ENCODE peak calls at places on chromosomes 3 and 15, in seven cellular contexts. One of them, this sample, is unnamed. For H3K36me3, the result is how much of the 10 kb centered on the place peaks cover.

GRCh38 chr3:55446860-55447259 is 40.2 kb downstream of the WNT5A start:
- DNase-seq in PC-9: no peak
- DNase-seq in Karpas-422: no peak
- DNase-seq in endodermal cell: no peak
- DNase-seq in suprapubic skin: no peak
- DNase-seq in sigmoid colon: no peak
- DNase-seq in aorta: no peak
- DNase-seq in this sample: no peak

GRCh38 chr15:55791576-55792400 is 48.8 kb upstream of the PRTG start:
- DNase-seq in PC-9: peak
- DNase-seq in Karpas-422: no peak
- DNase-seq in endodermal cell: no peak
- DNase-seq in suprapubic skin: no peak
- DNase-seq in sigmoid colon: no peak
- DNase-seq in aorta: no peak
- DNase-seq in this sample: peak

GRCh38 chr15:42591238-42591936 is 16.0 kb downstream of the STARD9 start:
- DNase-seq in PC-9: no peak
- DNase-seq in Karpas-422: no peak
- DNase-seq in endodermal cell: no peak
- DNase-seq in suprapubic skin: no peak
- DNase-seq in sigmoid colon: no peak
- DNase-seq in aorta: no peak
- DNase-seq in this sample: no peak

GRCh38 chr3:183254816-183255730 is 2.0 kb downstream of the B3GNT5 start:
- DNase-seq in PC-9: peak
- DNase-seq in Karpas-422: no peak
- DNase-seq in endodermal cell: no peak
- DNase-seq in suprapubic skin: no peak
- DNase-seq in sigmoid colon: peak
- DNase-seq in aorta: no peak
- DNase-seq in this sample: no peak

GRCh38 chr3:36944012-36944640 is 728 bp downstream of the TRANK1 start:
- DNase-seq in PC-9: peak
- DNase-seq in Karpas-422: peak
- DNase-seq in endodermal cell: peak
- DNase-seq in suprapubic skin: peak
- DNase-seq in sigmoid colon: peak
- DNase-seq in aorta: peak
- DNase-seq in this sample: peak

GRCh38 chr3:134077649-134078081 is 47.9 kb upstream of the SLCO2A1 start:
- DNase-seq in PC-9: no peak
- DNase-seq in Karpas-422: no peak
- DNase-seq in endodermal cell: peak
- DNase-seq in suprapubic skin: peak
- DNase-seq in sigmoid colon: no peak
- DNase-seq in aorta: peak
- DNase-seq in this sample: peak

GRCh38 chr15:38391186-38391585 is 62.7 kb upstream of the FAM98B start:
- DNase-seq in PC-9: no peak
- DNase-seq in Karpas-422: no peak
- DNase-seq in endodermal cell: no peak
- DNase-seq in suprapubic skin: no peak
- DNase-seq in sigmoid colon: no peak
- DNase-seq in aorta: no peak
- DNase-seq in this sample: no peak

GRCh38 chr3:106457278-106458210 is 588.7 kb upstream of the CBLB start:
- DNase-seq in PC-9: peak
- DNase-seq in Karpas-422: no peak
- DNase-seq in endodermal cell: peak
- DNase-seq in suprapubic skin: no peak
- DNase-seq in sigmoid colon: no peak
- DNase-seq in aorta: no peak
- DNase-seq in this sample: peak

GRCh38 chr15:83030021-83030420 is 18.6 kb upstream of the C15orf40 start:
- DNase-seq in PC-9: no peak
- DNase-seq in Karpas-422: no peak
- DNase-seq in endodermal cell: no peak
- DNase-seq in suprapubic skin: no peak
- DNase-seq in sigmoid colon: no peak
- DNase-seq in aorta: no peak
- DNase-seq in this sample: no peak

GRCh38 chr3:120554727-120555660 is 41.1 kb upstream of the NDUFB4 start:
- DNase-seq in PC-9: no peak
- DNase-seq in Karpas-422: no peak
- DNase-seq in endodermal cell: no peak
- DNase-seq in suprapubic skin: no peak
- DNase-seq in sigmoid colon: peak
- DNase-seq in aorta: no peak
- DNase-seq in this sample: peak

GRCh38 chr3:102170545-102170944 is 264.3 kb upstream of the ZPLD1 start:
- DNase-seq in PC-9: no peak
- DNase-seq in Karpas-422: no peak
- DNase-seq in endodermal cell: no peak
- DNase-seq in suprapubic skin: no peak
- DNase-seq in sigmoid colon: no peak
- DNase-seq in aorta: no peak
- DNase-seq in this sample: no peak

GRCh38 chr3:37898424-37898823 is 36.7 kb downstream of the CTDSPL start:
- DNase-seq in PC-9: no peak
- DNase-seq in Karpas-422: no peak
- DNase-seq in endodermal cell: no peak
- DNase-seq in suprapubic skin: no peak
- DNase-seq in sigmoid colon: no peak
- DNase-seq in aorta: no peak
- DNase-seq in this sample: no peak

GRCh38 chr3:157333551-157333991 is 103.1 kb upstream of the PTX3 start:
- DNase-seq in PC-9: no peak
- DNase-seq in Karpas-422: no peak
- DNase-seq in endodermal cell: no peak
- DNase-seq in suprapubic skin: no peak
- DNase-seq in sigmoid colon: no peak
- DNase-seq in aorta: no peak
- DNase-seq in this sample: peak

GRCh38 chr3:79257811-79258210 is 510.0 kb downstream of the ROBO1 start:
- DNase-seq in PC-9: no peak
- DNase-seq in Karpas-422: no peak
- DNase-seq in endodermal cell: no peak
- DNase-seq in suprapubic skin: no peak
- DNase-seq in sigmoid colon: no peak
- DNase-seq in aorta: no peak
- DNase-seq in this sample: no peak

GRCh38 chr3:72013104-72013503 is 228.2 kb upstream of the PROK2 start:
- DNase-seq in PC-9: no peak
- DNase-seq in Karpas-422: no peak
- DNase-seq in endodermal cell: no peak
- DNase-seq in suprapubic skin: no peak
- DNase-seq in sigmoid colon: no peak
- DNase-seq in aorta: no peak
- DNase-seq in this sample: no peak

GRCh38 chr3:129304141-129304540 is 25.5 kb downstream of the HMCES start:
- DNase-seq in PC-9: no peak
- DNase-seq in Karpas-422: no peak
- DNase-seq in endodermal cell: no peak
- DNase-seq in suprapubic skin: no peak
- DNase-seq in sigmoid colon: no peak
- DNase-seq in aorta: no peak
- DNase-seq in this sample: no peak

GRCh38 chr3:181694805-181695660 is 16.7 kb upstream of the SOX2 start:
- DNase-seq in PC-9: peak
- DNase-seq in Karpas-422: no peak
- DNase-seq in endodermal cell: peak
- DNase-seq in suprapubic skin: no peak
- DNase-seq in sigmoid colon: peak
- DNase-seq in aorta: peak
- DNase-seq in this sample: no peak
- H3K4me3 ChIP-seq in PC-9: peak
- H3K4me3 ChIP-seq in Karpas-422: no peak
- H3K4me3 ChIP-seq in endodermal cell: peak
- H3K4me3 ChIP-seq in suprapubic skin: peak
- H3K4me3 ChIP-seq in sigmoid colon: peak
- H3K4me3 ChIP-seq in aorta: peak
- H3K4me3 ChIP-seq in this sample: no peak

GRCh38 chr15:73946046-73946678 is 19.9 kb downstream of the LOXL1 start:
- DNase-seq in PC-9: no peak
- DNase-seq in Karpas-422: no peak
- DNase-seq in endodermal cell: no peak
- DNase-seq in suprapubic skin: no peak
- DNase-seq in sigmoid colon: no peak
- DNase-seq in aorta: peak
- DNase-seq in this sample: no peak

GRCh38 chr15:73945109-73945508 is 18.8 kb downstream of the LOXL1 start:
- DNase-seq in PC-9: no peak
- DNase-seq in Karpas-422: no peak
- DNase-seq in endodermal cell: no peak
- DNase-seq in suprapubic skin: no peak
- DNase-seq in sigmoid colon: no peak
- DNase-seq in aorta: peak
- DNase-seq in this sample: no peak

GRCh38 chr15:73948396-73948795 is 22.1 kb downstream of the LOXL1 start:
- DNase-seq in PC-9: no peak
- DNase-seq in Karpas-422: no peak
- DNase-seq in endodermal cell: no peak
- DNase-seq in suprapubic skin: no peak
- DNase-seq in sigmoid colon: no peak
- DNase-seq in aorta: peak
- DNase-seq in this sample: no peak

GRCh38 chr15:73947651-73948050 is 21.4 kb downstream of the LOXL1 start:
- DNase-seq in PC-9: no peak
- DNase-seq in Karpas-422: no peak
- DNase-seq in endodermal cell: no peak
- DNase-seq in suprapubic skin: no peak
- DNase-seq in sigmoid colon: no peak
- DNase-seq in aorta: peak
- DNase-seq in this sample: no peak

GRCh38 chr15:73946795-73947370 is 20.6 kb downstream of the LOXL1 start:
- DNase-seq in PC-9: no peak
- DNase-seq in Karpas-422: no peak
- DNase-seq in endodermal cell: no peak
- DNase-seq in suprapubic skin: no peak
- DNase-seq in sigmoid colon: no peak
- DNase-seq in aorta: peak
- DNase-seq in this sample: no peak
- H3K36me3 ChIP-seq in PC-9: half or more
- H3K36me3 ChIP-seq in Karpas-422: under half
- H3K36me3 ChIP-seq in endodermal cell: under half
- H3K36me3 ChIP-seq in suprapubic skin: under half
- H3K36me3 ChIP-seq in sigmoid colon: under half
- H3K36me3 ChIP-seq in aorta: under half
- H3K36me3 ChIP-seq in this sample: half or more

DNA sequence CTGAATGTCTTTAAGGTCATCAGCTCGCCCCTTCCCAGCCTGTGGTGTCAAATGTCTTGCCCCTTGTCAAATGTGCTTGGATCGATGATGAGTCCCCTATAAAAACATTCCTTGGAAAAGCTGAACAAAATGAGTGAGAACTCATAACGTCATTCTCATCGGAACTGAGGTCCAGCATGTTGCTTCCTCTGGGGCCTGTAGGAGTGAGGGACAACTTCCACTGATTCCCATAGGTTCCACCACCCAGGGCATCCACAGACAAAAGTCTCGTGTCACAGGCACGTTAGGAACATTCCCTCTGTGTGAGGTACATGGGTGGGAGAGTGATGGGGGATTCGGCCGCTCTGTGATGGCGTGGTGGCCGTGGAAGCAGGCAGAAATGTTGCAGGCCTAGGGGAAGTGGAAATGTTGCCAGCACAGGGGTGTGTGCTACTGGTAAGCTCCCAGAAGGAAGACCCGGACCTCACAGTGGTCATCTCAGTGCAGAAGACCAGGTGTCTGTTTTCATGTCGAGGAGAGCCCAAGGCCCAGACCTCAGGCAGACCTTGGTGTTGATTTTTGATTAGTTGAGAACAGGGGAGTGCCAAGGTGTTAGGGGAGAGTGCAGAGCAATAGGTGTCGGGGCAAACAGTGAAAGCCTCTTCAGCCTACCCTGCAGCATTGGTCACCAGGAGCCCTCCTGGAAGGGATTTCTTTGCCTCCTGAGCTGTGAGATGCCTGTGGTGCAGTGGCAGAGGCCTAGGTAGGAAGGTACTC is 96.8 kb downstream of the SNRPN start:
- DNase-seq in PC-9: no peak
- DNase-seq in Karpas-422: no peak
- DNase-seq in endodermal cell: no peak
- DNase-seq in suprapubic skin: peak
- DNase-seq in sigmoid colon: peak
- DNase-seq in aorta: peak
- DNase-seq in this sample: no peak
- H3K4me3 ChIP-seq in PC-9: no peak
- H3K4me3 ChIP-seq in Karpas-422: no peak
- H3K4me3 ChIP-seq in endodermal cell: peak
- H3K4me3 ChIP-seq in suprapubic skin: no peak
- H3K4me3 ChIP-seq in sigmoid colon: no peak
- H3K4me3 ChIP-seq in aorta: no peak
- H3K4me3 ChIP-seq in this sample: no peak

GRCh38 chr3:149153402-149153801 is 24.0 kb downstream of the HPS3 start:
- DNase-seq in PC-9: no peak
- DNase-seq in Karpas-422: no peak
- DNase-seq in endodermal cell: no peak
- DNase-seq in suprapubic skin: no peak
- DNase-seq in sigmoid colon: no peak
- DNase-seq in aorta: no peak
- DNase-seq in this sample: no peak
- H3K36me3 ChIP-seq in PC-9: under half
- H3K36me3 ChIP-seq in Karpas-422: half or more
- H3K36me3 ChIP-seq in endodermal cell: under half
- H3K36me3 ChIP-seq in suprapubic skin: under half
- H3K36me3 ChIP-seq in sigmoid colon: under half
- H3K36me3 ChIP-seq in aorta: under half
- H3K36me3 ChIP-seq in this sample: under half

DNA sequence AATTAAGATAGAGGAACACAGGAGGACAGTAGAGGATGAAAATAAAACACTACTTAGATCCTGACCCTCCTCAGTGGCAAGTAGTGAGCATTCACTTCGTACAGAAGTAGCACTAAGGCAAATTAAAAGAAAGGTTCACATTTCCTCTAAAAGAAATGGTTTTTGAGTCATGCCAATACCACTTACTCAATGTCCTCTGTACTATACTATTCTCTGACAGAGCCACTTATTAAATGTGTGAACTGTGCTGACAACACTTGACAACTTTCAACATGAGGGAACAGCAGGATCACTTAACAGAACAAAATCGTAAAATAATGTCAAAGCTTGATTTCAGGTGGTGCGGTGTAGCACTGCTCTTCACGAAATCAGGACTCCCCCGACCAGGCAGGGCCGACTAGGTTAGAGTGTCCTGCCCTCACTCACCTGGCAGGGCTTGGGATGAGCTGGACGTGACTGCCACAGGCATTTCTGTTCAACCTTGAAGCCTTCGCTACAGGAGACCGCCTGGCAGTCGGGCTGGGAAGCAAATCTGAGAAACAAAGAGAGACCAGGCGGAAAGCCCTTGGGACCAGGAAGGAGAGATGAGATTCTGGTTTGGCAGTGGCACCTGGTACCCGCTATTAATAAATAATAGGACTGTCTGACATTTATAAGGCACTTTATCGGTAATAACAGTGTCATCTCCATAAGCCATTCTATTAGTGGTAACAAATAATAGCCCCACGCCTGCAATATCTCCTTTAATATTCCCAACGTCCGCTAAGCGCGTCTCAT is 602 bp upstream of the SLC27A2 start:
- DNase-seq in PC-9: no peak
- DNase-seq in Karpas-422: no peak
- DNase-seq in endodermal cell: peak
- DNase-seq in suprapubic skin: no peak
- DNase-seq in sigmoid colon: no peak
- DNase-seq in aorta: no peak
- DNase-seq in this sample: no peak
- H3K4me3 ChIP-seq in PC-9: peak
- H3K4me3 ChIP-seq in Karpas-422: no peak
- H3K4me3 ChIP-seq in endodermal cell: peak
- H3K4me3 ChIP-seq in suprapubic skin: peak
- H3K4me3 ChIP-seq in sigmoid colon: peak
- H3K4me3 ChIP-seq in aorta: no peak
- H3K4me3 ChIP-seq in this sample: peak

This sample was measured in MG63.